ENCODE peak calls at places on chromosomes 3 and 15, in nine cellular contexts. V is neural progenitor cell, Z is uterus, A is BE2C, Q is breast epithelium, H is endodermal cell, X is spleen, K is mammary epithelial cell, C is thoracic aorta. R is an unnamed sample. For H3K9me3, the result is how much of the 10 kb centered on the place peaks cover.

GRCh38 chr15:31464216-31465082 is 137.8 kb downstream of the KLF13 start:
- DNase-seq in Z (no peak), C (no peak), A (no peak), X (peak), K (no peak), Q (no peak), H (peak), V (no peak), R (no peak)

GRCh38 chr3:152786977-152787681 is 47.8 kb upstream of the P2RY1 start:
- DNase-seq in C (no peak), X (no peak), Z (no peak), A (no peak), Q (no peak), H (no peak), K (no peak), V (no peak), R (no peak)

GRCh38 chr15:28900892-28901586 is 15.3 kb downstream of the APBA2 start:
- DNase-seq in Q (peak), H (peak), Z (no peak), C (no peak), A (no peak), V (no peak), K (no peak), X (peak), R (no peak)

GRCh38 chr3:36362216-36362615 is 18.1 kb upstream of the STAC start:
- DNase-seq in V (no peak), C (no peak), X (no peak), K (peak), Z (no peak), Q (no peak), A (no peak), H (peak), R (no peak)

GRCh38 chr3:12334786-12335185 is 45.9 kb downstream of the PPARG start:
- DNase-seq in A (no peak), C (no peak), K (no peak), Z (no peak), Q (no peak), X (no peak), V (no peak), H (no peak), R (no peak)

GRCh38 chr3:177401375-177401774 is 204.1 kb upstream of the TBL1XR1 start:
- DNase-seq in Q (no peak), X (no peak), Z (no peak), V (no peak), K (no peak), A (no peak), C (no peak), H (no peak), R (no peak)

GRCh38 chr3:160448845-160449659 is 534 bp downstream of the TRIM59 start:
- DNase-seq in A (no peak), K (no peak), H (no peak), Z (no peak), X (peak), V (peak), Q (no peak), C (no peak), R (no peak)

GRCh38 chr15:67048281-67049279 is 16.8 kb upstream of the SMAD3 start:
- DNase-seq in V (no peak), H (no peak), Z (peak), C (no peak), K (peak), Q (no peak), A (no peak), X (no peak), R (peak)

GRCh38 chr3:74546426-74546825 is 68.0 kb downstream of the CNTN3 start:
- DNase-seq in A (no peak), H (no peak), C (no peak), Q (no peak), X (no peak), V (no peak), K (peak), Z (no peak), R (no peak)

GRCh38 chr3:79844176-79844575 is 76.4 kb upstream of the ROBO1 start:
- DNase-seq in A (no peak), C (no peak), K (no peak), X (no peak), H (no peak), Q (no peak), Z (no peak), V (no peak), R (no peak)

GRCh38 chr3:51306093-51306492 is 79.0 kb upstream of the MANF start:
- DNase-seq in H (no peak), Z (no peak), Q (no peak), C (no peak), A (no peak), K (no peak), X (no peak), V (no peak), R (no peak)

GRCh38 chr3:81638480-81638879 is 123.0 kb downstream of the GBE1 start:
- DNase-seq in Q (no peak), Z (no peak), V (no peak), X (no peak), A (no peak), H (no peak), K (no peak), C (no peak), R (no peak)

GRCh38 chr3:141454906-141455602 is 31.8 kb upstream of the RASA2 start:
- DNase-seq in C (no peak), H (peak), Z (no peak), V (peak), X (no peak), Q (no peak), K (peak), A (no peak), R (no peak)

GRCh38 chr3:64303401-64303800 is 78.1 kb upstream of the PRICKLE2 start:
- DNase-seq in V (no peak), A (no peak), X (no peak), K (no peak), Z (no peak), C (no peak), Q (no peak), H (no peak), R (no peak)

GRCh38 chr3:189652042-189652441 is 20.9 kb downstream of the TP63 start:
- DNase-seq in K (peak), A (peak), H (peak), Q (no peak), Z (no peak), X (no peak), V (peak), C (no peak), R (no peak)

GRCh38 chr3:115862099-115862498 is 238.8 kb downstream of the GAP43 start:
- DNase-seq in A (no peak), K (no peak), C (no peak), X (no peak), Q (no peak), H (no peak), Z (no peak), V (no peak), R (no peak)

GRCh38 chr3:105332961-105333360 is 33.7 kb upstream of the ALCAM start:
- DNase-seq in Q (no peak), X (no peak), Z (no peak), C (no peak), V (no peak), K (no peak), H (no peak), A (no peak), R (no peak)

GRCh38 chr3:56593455-56594158 is 36.6 kb downstream of the CCDC66 start:
- DNase-seq in A (no peak), V (no peak), Z (no peak), X (no peak), H (no peak), C (no peak), Q (no peak), K (no peak), R (no peak)

GRCh38 chr3:172239218-172239738 is 199.9 kb downstream of the FNDC3B start:
- DNase-seq in X (no peak), C (no peak), Z (no peak), A (no peak), Q (no peak), V (no peak), K (no peak), H (no peak), R (no peak)

GRCh38 chr15:85593809-85594441 is 200.8 kb downstream of the KLHL25 start:
- DNase-seq in Z (no peak), Q (no peak), A (no peak), C (no peak), H (no peak), K (no peak), V (no peak), X (no peak), R (no peak)

GRCh38 chr3:52319921-52320595 is 3.9 kb downstream of the DNAH1 start:
- DNase-seq in Q (no peak), H (no peak), X (no peak), A (no peak), V (no peak), Z (no peak), K (peak), C (no peak), R (no peak)

GRCh38 chr3:121645054-121645453 is 15.6 kb downstream of the HCLS1 start:
- DNase-seq in Z (no peak), H (no peak), A (no peak), C (no peak), Q (no peak), K (no peak), X (no peak), V (no peak), R (no peak)

GRCh38 chr3:64399205-64399800 is 174.0 kb upstream of the PRICKLE2 start:
- DNase-seq in K (peak), V (peak), Z (peak), A (peak), H (peak), Q (no peak), X (no peak), C (no peak), R (no peak)

GRCh38 chr3:122257951-122258350 is 67.1 kb upstream of the CSTA start:
- DNase-seq in C (no peak), V (no peak), A (no peak), K (no peak), X (no peak), Z (no peak), Q (no peak), H (no peak), R (no peak)

GRCh38 chr15:94929282-94929681 is 697.9 kb downstream of the MCTP2 start:
- DNase-seq in K (no peak), Q (no peak), C (no peak), Z (no peak), X (no peak), H (no peak), A (no peak), V (no peak), R (no peak)

GRCh38 chr3:78967061-78967460 is 800.7 kb downstream of the ROBO1 start:
- DNase-seq in C (no peak), K (peak), H (no peak), Q (no peak), V (no peak), Z (no peak), A (no peak), X (no peak), R (no peak)

GRCh38 chr3:99925584-99925983 is 107.9 kb downstream of the CMSS1 start:
- DNase-seq in X (no peak), Z (peak), A (peak), H (no peak), C (peak), Q (no peak), V (no peak), K (peak), R (peak)

GRCh38 chr3:112086018-112086854 is at the start of gene C3orf52:
- DNase-seq in Q (peak), Z (peak), C (no peak), V (peak), H (peak), X (peak), A (peak), K (peak), R (peak)

GRCh38 chr3:71490692-71491091 is 92.8 kb downstream of the FOXP1 start:
- DNase-seq in A (no peak), K (no peak), V (no peak), X (no peak), H (no peak), Z (no peak), C (no peak), Q (no peak), R (no peak)

GRCh38 chr15:70258369-70259029 is 160.8 kb upstream of the TLE3 start:
- DNase-seq in Z (no peak), K (no peak), C (no peak), H (no peak), V (no peak), A (no peak), X (peak), Q (no peak), R (peak)

GRCh38 chr15:44314512-44314911 is 26.0 kb downstream of the GOLM2 start:
- DNase-seq in Z (no peak), K (no peak), X (no peak), A (no peak), V (no peak), Q (no peak), H (no peak), C (no peak), R (no peak)
- H3K9me3 ChIP-seq in Z (under half), K (under half), X (under half), A (under half), V (under half), Q (under half), H (under half), C (under half), R (under half)

GRCh38 chr15:87858651-87859050 is 397.9 kb downstream of the NTRK3 start:
- DNase-seq in Z (no peak), K (no peak), V (no peak), H (no peak), Q (no peak), X (no peak), A (no peak), C (no peak), R (no peak)

GRCh38 chr15:87860743-87861142 is 395.8 kb downstream of the NTRK3 start:
- DNase-seq in C (no peak), X (no peak), Z (no peak), A (no peak), Q (no peak), K (no peak), H (no peak), V (no peak), R (no peak)

GRCh38 chr15:87866961-87867360 is 389.6 kb downstream of the NTRK3 start:
- DNase-seq in H (peak), Z (no peak), C (no peak), K (no peak), A (no peak), Q (no peak), X (no peak), V (peak), R (no peak)

DNA sequence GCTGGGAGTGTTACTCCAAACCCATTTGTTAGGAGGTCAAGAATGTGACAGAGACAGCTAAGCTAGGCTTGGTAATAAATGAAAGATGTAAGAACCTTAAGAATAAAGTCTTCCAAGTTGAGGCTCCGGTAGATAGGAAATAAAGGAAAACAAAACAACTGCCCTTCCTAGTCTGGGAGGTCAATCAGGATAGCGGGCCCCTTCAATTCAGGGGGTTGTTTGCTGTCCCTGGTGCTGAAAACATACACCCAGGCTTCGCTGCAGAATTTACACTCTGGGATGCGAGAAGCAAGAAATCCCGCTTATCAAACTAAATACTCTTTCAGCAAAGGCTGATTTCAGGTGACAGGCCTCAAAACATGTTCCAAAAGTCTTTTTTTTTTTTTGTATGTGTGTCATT is 393.4 kb downstream of the NTRK3 start:
- DNase-seq in H (peak), V (peak), X (no peak), A (no peak), Q (no peak), Z (no peak), K (no peak), C (no peak), R (no peak)
- H3K9me3 ChIP-seq in H (under half), V (under half), X (under half), A (under half), Q (under half), Z (under half), K (under half), C (under half), R (under half)

GRCh38 chr3:58693929-58694850 is 27.6 kb upstream of the FAM3D start:
- DNase-seq in Q (no peak), A (no peak), Z (no peak), K (no peak), H (no peak), C (no peak), X (no peak), V (no peak), R (no peak)
- H3K9me3 ChIP-seq in Q (under half), A (under half), Z (under half), K (under half), H (half or more), C (under half), X (under half), V (under half), R (under half)

GRCh38 chr15:26838742-26839460 is 28.0 kb upstream of the GABRA5 start:
- DNase-seq in X (no peak), H (peak), A (peak), C (no peak), V (peak), K (no peak), Z (no peak), Q (no peak), R (no peak)
- H3K9me3 ChIP-seq in X (under half), H (under half), A (under half), C (under half), V (under half), K (under half), Z (under half), Q (under half), R (under half)

GRCh38 chr15:25415707-25416106 is 23.1 kb downstream of the UBE3A start:
- DNase-seq in Q (no peak), V (no peak), C (no peak), H (no peak), X (no peak), K (no peak), Z (no peak), A (no peak), R (no peak)

GRCh38 chr15:25417604-25418003 is 21.2 kb downstream of the UBE3A start:
- DNase-seq in K (no peak), Z (no peak), V (no peak), Q (no peak), A (no peak), C (no peak), H (no peak), X (no peak), R (no peak)

GRCh38 chr15:25416693-25417092 is 22.1 kb downstream of the UBE3A start:
- DNase-seq in Q (no peak), K (peak), X (no peak), H (no peak), A (no peak), C (no peak), V (peak), Z (no peak), R (no peak)

GRCh38 chr15:25418202-25418601 is 20.6 kb downstream of the UBE3A start:
- DNase-seq in Z (no peak), C (no peak), H (no peak), V (no peak), K (no peak), X (no peak), A (no peak), Q (no peak), R (no peak)

GRCh38 chr15:25415217-25415616 is 23.6 kb downstream of the UBE3A start:
- DNase-seq in X (no peak), C (no peak), Z (no peak), K (no peak), Q (no peak), H (no peak), A (no peak), V (no peak), R (no peak)
- H3K9me3 ChIP-seq in X (under half), C (under half), Z (under half), K (under half), Q (under half), H (under half), A (under half), V (under half), R (under half)

GRCh38 chr15:58490405-58491150 is 58.8 kb downstream of the LIPC start:
- DNase-seq in C (no peak), A (no peak), Q (no peak), H (no peak), K (no peak), V (no peak), X (no peak), Z (peak), R (no peak)
- H3K9me3 ChIP-seq in C (under half), A (under half), Q (under half), H (under half), K (under half), V (under half), X (under half), Z (under half), R (under half)

DNA sequence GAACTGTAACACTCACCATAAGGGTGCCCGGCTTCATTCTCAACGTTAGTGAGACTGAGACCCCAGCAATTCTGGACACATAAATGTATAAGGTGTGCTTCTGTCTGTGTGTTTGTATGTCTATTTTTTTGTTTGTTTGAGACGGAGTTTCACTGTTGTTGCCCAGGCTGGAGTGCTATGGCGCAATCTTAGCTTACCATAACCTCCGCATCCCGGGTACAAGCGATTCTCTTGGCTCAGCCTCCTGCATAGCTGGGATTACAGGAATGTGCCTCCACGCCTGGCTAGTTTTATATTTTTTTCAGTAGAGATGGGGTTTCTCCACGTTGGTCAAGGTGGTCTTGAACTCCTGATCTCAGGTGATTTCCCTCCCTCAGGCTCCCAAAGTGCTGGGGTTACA is 43.3 kb upstream of the C2CD4B start:
- DNase-seq in Q (no peak), H (no peak), V (no peak), X (no peak), A (no peak), C (no peak), K (no peak), Z (no peak), R (no peak)
- H3K9me3 ChIP-seq in Q (under half), H (under half), V (under half), X (under half), A (under half), C (under half), K (under half), Z (under half), R (under half)

DNA sequence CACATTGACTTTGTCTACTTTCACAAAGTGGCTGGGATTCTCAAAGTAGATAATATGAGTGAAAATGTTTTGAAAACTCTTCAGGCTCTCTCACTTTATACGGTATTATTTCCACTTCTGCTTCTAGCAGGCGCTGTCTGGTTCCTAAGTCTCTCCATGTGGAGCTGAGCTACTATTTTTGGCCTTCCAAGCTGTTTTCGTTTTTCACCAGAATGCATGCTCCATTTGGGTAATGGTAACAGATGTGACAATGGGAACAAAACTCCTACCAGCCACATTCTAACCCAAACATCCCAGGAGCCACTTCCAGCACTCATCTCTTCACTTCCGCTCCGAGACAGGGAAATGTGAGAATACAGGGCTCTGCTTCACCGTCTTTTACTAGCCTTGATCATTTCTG is 586.7 kb downstream of the NTRK3 start:
- DNase-seq in Z (no peak), C (no peak), Q (no peak), A (no peak), K (no peak), H (no peak), X (no peak), V (no peak), R (no peak)
- H3K9me3 ChIP-seq in Z (under half), C (under half), Q (under half), A (under half), K (under half), H (under half), X (under half), V (under half), R (under half)

GRCh38 chr3:138539352-138539751 is 54.7 kb downstream of the CEP70 start:
- DNase-seq in H (no peak), V (no peak), X (no peak), K (no peak), Z (no peak), Q (no peak), C (no peak), A (no peak), R (no peak)
- H3K9me3 ChIP-seq in H (half or more), V (under half), X (half or more), K (under half), Z (under half), Q (under half), C (under half), A (under half), R (under half)

DNA sequence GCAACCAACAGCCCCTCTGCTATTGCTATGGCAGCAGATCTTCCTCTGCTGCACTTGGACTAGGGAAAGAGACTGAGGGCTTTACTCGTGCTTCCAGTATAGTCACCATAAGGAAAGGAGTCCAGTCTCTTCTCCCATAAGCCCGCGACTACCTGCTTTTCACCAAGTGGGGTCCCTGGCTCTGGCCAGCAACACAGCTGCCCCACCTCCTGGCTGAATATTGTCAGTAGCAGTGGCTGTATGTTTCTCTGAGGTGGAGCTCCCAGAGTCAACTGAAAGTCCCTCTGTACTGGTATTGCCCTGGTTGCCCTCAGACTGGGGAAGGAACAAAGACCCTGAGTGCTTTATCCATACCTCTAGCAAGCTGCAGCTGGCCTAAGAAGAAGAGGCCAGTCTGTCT is 719.6 kb downstream of the SQOR start:
- DNase-seq in C (no peak), K (no peak), Q (no peak), H (peak), Z (no peak), V (no peak), X (no peak), A (no peak), R (no peak)
- H3K9me3 ChIP-seq in C (under half), K (under half), Q (under half), H (under half), Z (under half), V (under half), X (under half), A (under half), R (under half)

R was measured in transverse colon.